ENCODE peak calls at places on chromosomes 6 and 20, in six cellular contexts. H, C, M, Z, R and T are unnamed samples.

GRCh38 chr20:41587956-41588355 is 30.2 kb downstream of the CHD6 start:
- DNase-seq in R (no peak), C (no peak), Z (no peak), M (no peak), H (no peak), T (no peak)

GRCh38 chr6:36368921-36369880 is 18.3 kb downstream of the ETV7 start:
- DNase-seq in Z (peak), M (no peak), R (no peak), H (no peak), C (no peak), T (no peak)

GRCh38 chr20:17960927-17961599 is 7.5 kb downstream of the SNX5 start:
- DNase-seq in H (no peak), Z (no peak), C (no peak), R (no peak), M (peak), T (no peak)

GRCh38 chr6:158122048-158122447 is 46.0 kb downstream of the SERAC1 start:
- DNase-seq in C (no peak), M (peak), H (no peak), Z (no peak), R (no peak), T (no peak)

GRCh38 chr6:163808231-163808630 is 393.7 kb downstream of the QKI start:
- DNase-seq in R (no peak), Z (no peak), H (no peak), C (no peak), M (no peak), T (no peak)

GRCh38 chr6:140174509-140174908 is 800.1 kb upstream of the CITED2 start:
- DNase-seq in Z (no peak), C (no peak), M (no peak), R (no peak), H (no peak), T (no peak)

GRCh38 chr6:74574794-74575193 is 631.1 kb downstream of the COL12A1 start:
- DNase-seq in H (no peak), C (no peak), M (peak), R (no peak), Z (peak), T (no peak)

GRCh38 chr20:62123450-62124118 is 1.3 kb downstream of the LSM14B start:
- DNase-seq in C (no peak), R (no peak), Z (no peak), H (no peak), M (no peak), T (no peak)

GRCh38 chr6:70221025-70221714 is 81.7 kb downstream of the COL9A1 start:
- DNase-seq in H (peak), M (peak), Z (peak), C (no peak), R (no peak), T (peak)

GRCh38 chr6:42698217-42698616 is 24.2 kb downstream of the PRPH2 start:
- DNase-seq in H (no peak), C (no peak), R (no peak), Z (no peak), M (no peak), T (no peak)

GRCh38 chr6:110938176-110938575 is 20.3 kb upstream of the GTF3C6 start:
- DNase-seq in Z (no peak), M (no peak), R (no peak), C (no peak), H (no peak), T (no peak)

GRCh38 chr6:42692151-42692911 is 30.1 kb downstream of the PRPH2 start:
- DNase-seq in Z (no peak), H (no peak), M (no peak), C (no peak), R (no peak), T (no peak)

GRCh38 chr6:151916680-151917164 is 109.2 kb downstream of the ESR1 start:
- DNase-seq in M (no peak), Z (no peak), R (no peak), H (no peak), C (no peak), T (no peak)

GRCh38 chr6:107715523-107716321 is 108.4 kb downstream of the SCML4 start:
- DNase-seq in Z (no peak), R (no peak), M (no peak), C (no peak), H (no peak), T (no peak)

GRCh38 chr20:1820137-1821074 is 74.8 kb upstream of the SIRPA start:
- DNase-seq in M (no peak), H (no peak), C (no peak), Z (no peak), R (no peak), T (no peak)

GRCh38 chr6:7880718-7881107 is 29.9 kb downstream of the TXNDC5 start:
- DNase-seq in C (no peak), Z (no peak), M (no peak), H (no peak), R (no peak), T (no peak)

GRCh38 chr6:137810554-137811120 is 56.4 kb upstream of the TNFAIP3 start:
- DNase-seq in Z (peak), R (no peak), M (peak), C (no peak), H (no peak), T (no peak)

GRCh38 chr6:169787797-169788196 is 36.4 kb downstream of the ERMARD start:
- DNase-seq in H (no peak), M (no peak), Z (no peak), R (no peak), C (no peak), T (no peak)

GRCh38 chr20:25053207-25054132 is 4.5 kb downstream of the ACSS1 start:
- DNase-seq in Z (no peak), H (no peak), C (no peak), M (no peak), R (no peak), T (no peak)

GRCh38 chr20:32463642-32464400 is 105.7 kb downstream of the ASXL1 start:
- DNase-seq in C (no peak), M (no peak), H (no peak), Z (no peak), R (no peak), T (no peak)

GRCh38 chr20:32462900-32463641 is 104.9 kb downstream of the ASXL1 start:
- DNase-seq in M (no peak), Z (no peak), C (no peak), R (no peak), H (no peak), T (no peak)

GRCh38 chr20:32464401-32465091 is 106.4 kb downstream of the ASXL1 start:
- DNase-seq in C (no peak), R (no peak), Z (no peak), H (no peak), M (no peak), T (no peak)

GRCh38 chr20:32466739-32467505 is 108.8 kb downstream of the ASXL1 start:
- DNase-seq in R (no peak), M (no peak), C (no peak), H (no peak), Z (no peak), T (no peak)

DNA sequence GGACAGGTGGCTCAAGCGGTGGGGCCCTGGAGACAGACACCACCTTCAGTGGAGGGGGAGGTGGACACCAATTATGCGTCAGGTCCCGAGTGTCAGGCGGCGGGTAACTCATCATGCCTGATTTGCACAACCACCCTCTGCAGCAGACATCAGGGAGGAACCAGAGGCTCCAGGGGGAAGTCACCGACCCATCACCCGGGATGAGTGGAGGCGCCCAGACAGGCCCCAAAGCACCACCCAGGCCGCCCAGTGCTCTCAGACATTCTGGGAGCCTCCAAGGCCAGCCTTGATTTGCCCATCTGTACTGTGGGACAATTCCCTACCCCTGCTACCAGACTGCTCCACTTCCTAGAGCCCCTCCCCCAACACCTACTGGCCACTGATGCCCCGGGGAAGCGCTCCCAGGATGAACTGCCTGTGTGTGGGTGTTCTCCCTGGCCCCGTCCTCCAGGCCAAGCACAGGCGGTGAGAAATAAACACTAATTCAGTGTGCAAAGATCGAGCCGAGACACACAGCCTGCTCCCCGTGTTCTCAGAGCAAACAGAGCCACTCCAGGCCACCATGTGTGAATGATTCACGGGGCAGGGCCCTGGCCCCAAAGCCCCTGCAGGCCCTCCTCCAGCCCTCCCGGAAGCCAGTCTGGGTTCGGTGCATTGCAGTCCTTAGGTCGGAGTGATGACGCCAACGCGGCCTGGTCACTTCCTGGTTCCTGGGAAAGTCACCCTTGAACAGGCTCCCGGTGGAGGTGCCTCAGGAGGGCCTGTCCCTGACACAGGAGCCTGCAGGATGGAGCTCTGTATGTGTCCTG is 107.2 kb downstream of the ASXL1 start:
- DNase-seq in Z (no peak), M (peak), R (no peak), H (no peak), C (no peak), T (no peak)
- TF ChIP-seq POLR2AphosphoS5 in Z (no peak), M (peak), R (no peak), H (no peak), C (no peak), T (no peak)

DNA sequence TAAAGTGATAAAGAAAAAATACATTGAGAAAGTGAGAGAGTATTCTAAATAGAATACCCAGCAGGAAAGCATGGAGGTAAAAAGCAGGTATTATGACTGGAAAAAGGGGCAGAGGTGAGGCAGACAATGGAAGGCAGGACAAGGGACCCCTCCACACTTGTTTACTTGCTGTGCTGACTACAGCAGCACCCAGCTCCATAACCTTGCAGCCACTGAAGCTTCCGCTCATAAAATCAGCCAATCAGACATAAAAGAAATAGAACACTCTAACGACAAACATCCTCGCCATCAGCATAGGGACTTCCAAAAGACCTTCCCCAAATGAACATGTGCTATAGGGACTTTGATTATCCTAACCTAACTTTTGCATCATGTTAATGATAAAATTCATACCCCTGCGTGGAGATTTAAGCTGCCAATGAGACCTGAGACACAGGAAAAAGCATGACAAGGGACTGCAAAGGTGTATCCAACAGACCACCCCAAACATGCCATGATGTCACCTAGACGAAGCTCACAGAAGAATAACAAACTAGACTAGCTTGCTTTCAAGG is 120.1 kb downstream of the HFE start:
- DNase-seq in H (no peak), M (no peak), R (no peak), Z (peak), C (no peak), T (no peak)
- TF ChIP-seq TAF1 in H (no peak), M (no peak), R (no peak), Z (no peak), C (no peak), T (no peak)

GRCh38 chr6:159788757-159789376 is 535 bp downstream of the TCP1 start:
- DNase-seq in C (no peak), M (peak), H (no peak), R (no peak), Z (peak), T (no peak)

GRCh38 chr6:159788276-159788675 is 1.1 kb downstream of the TCP1 start:
- DNase-seq in R (no peak), C (no peak), H (no peak), Z (no peak), M (no peak), T (no peak)

GRCh38 chr6:159790947-159791598 is 806 bp downstream of the MRPL18 start:
- DNase-seq in Z (no peak), H (no peak), R (no peak), M (no peak), C (no peak), T (no peak)

GRCh38 chr6:159790149-159790946 is at the start of gene MRPL18:
- DNase-seq in H (peak), M (peak), Z (peak), R (peak), C (peak), T (peak)

DNA sequence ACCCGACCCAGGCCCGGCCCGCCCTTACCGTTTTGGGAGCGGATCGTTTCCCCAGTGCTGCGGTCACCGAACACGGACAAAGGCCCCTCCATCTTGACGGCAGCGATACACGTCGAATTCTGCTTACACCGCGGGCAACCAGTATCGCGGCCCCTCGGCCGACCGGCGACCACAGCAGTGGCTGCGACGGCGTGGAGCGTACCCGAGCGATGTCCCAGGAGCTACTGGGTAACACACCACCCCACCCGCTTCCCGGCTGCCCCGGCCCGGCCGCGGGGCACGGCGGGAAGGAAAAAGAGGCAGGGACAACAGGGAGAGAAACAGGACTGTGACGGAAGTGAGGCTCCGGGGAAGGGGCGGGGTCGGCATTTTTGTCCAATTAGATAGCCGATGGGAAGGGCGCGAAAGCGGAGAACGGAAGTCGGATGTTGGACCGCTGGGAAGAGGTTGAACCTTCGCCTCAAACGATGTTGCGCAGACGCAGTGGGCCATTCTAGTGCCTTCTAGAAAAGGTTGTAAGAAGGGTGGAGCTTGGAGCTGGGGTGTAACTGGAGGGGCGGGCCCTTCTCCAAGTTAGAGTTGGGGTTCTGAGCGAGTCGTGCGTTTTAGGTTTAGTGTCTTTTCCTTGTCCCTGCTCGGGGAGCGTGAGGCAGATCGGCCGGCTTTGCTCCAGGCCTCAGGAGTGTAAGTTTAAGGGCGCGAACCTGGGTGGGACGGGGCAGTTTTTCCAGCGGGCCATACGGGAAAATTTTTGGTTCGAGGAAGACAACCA is at the start of gene TCP1:
- DNase-seq in M (peak), Z (peak), C (peak), H (peak), R (peak), T (peak)
- TF ChIP-seq POLR2A in M (peak), Z (peak), C (peak), H (peak), R (peak), T (peak)

GRCh38 chr6:26045046-26045938 is 41.9 kb upstream of the HFE start:
- DNase-seq in R (peak), H (no peak), Z (no peak), M (peak), C (no peak), T (no peak)
- TF ChIP-seq POLR2AphosphoS5 in R (peak), H (peak), Z (no peak), M (peak), C (no peak), T (peak)

GRCh38 chr6:89979473-89980119 is 85.3 kb downstream of the GJA10 start:
- DNase-seq in Z (no peak), C (no peak), M (no peak), H (no peak), R (no peak), T (no peak)

GRCh38 chr6:89976141-89977020 is 82.1 kb downstream of the GJA10 start:
- DNase-seq in Z (no peak), H (no peak), M (no peak), C (no peak), R (no peak), T (no peak)

GRCh38 chr6:89980353-89980752 is 86.1 kb downstream of the GJA10 start:
- DNase-seq in M (no peak), R (no peak), H (no peak), C (no peak), Z (no peak), T (no peak)

GRCh38 chr6:89977808-89978748 is 83.8 kb downstream of the GJA10 start:
- DNase-seq in C (no peak), M (no peak), H (no peak), R (no peak), Z (peak), T (no peak)

DNA sequence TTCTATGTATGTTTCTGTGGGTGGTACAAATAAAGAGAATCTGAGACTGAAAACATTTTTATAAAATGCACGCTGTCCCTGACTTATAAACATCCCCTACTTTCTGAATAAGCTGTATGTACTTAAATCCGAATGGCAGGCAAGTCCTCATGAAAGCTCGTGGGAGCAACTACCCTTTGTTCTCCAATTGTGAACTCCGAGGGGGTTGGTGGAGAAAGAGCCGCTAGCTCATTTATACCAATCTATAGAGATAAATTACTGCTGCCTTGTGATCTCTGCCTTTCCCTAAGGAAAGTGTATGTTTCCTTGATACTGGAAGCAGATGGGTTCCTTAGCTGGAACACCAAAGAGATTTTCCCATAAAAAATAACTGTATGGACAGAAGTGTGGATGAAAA is 84.5 kb downstream of the GJA10 start:
- DNase-seq in H (no peak), Z (no peak), M (no peak), C (no peak), R (no peak), T (no peak)
- TF ChIP-seq TAF1 in H (no peak), Z (no peak), M (no peak), C (no peak), R (no peak), T (no peak)

GRCh38 chr6:35161776-35162607 is 20.9 kb upstream of the TCP11 start:
- DNase-seq in H (no peak), M (peak), R (no peak), C (no peak), Z (no peak), T (no peak)
- TF ChIP-seq POLR2A in H (no peak), M (no peak), R (no peak), C (no peak), Z (no peak), T (no peak)

GRCh38 chr20:39983655-39984054 is 705.4 kb downstream of the MAFB start:
- DNase-seq in H (no peak), C (no peak), Z (no peak), M (no peak), R (no peak), T (no peak)

GRCh38 chr20:39988991-39989390 is 700.0 kb downstream of the MAFB start:
- DNase-seq in R (no peak), Z (no peak), H (no peak), C (no peak), M (no peak), T (no peak)

GRCh38 chr20:39985276-39985675 is 703.8 kb downstream of the MAFB start:
- DNase-seq in H (no peak), C (no peak), R (no peak), Z (no peak), M (no peak), T (no peak)

GRCh38 chr20:39983183-39983582 is 705.9 kb downstream of the MAFB start:
- DNase-seq in M (no peak), H (no peak), Z (no peak), C (no peak), R (no peak), T (no peak)

GRCh38 chr20:39986231-39986904 is 702.7 kb downstream of the MAFB start:
- DNase-seq in Z (no peak), R (no peak), H (no peak), M (no peak), C (peak), T (no peak)
- TF ChIP-seq POLR2AphosphoS5 in Z (no peak), R (no peak), H (no peak), M (no peak), C (no peak), T (no peak)

GRCh38 chr20:8875586-8875985 is 193.3 kb upstream of the PLCB4 start:
- DNase-seq in C (no peak), M (no peak), Z (no peak), R (no peak), H (no peak), T (no peak)
- TF ChIP-seq TAF1 in C (no peak), M (no peak), Z (no peak), R (no peak), H (no peak), T (no peak)